ENCODE peak calls at places on chromosomes 6 and 20, in five cellular contexts. P is A549, F is K562, A is GM12878, N is HepG2. J is an unnamed sample.
A peak's percentile ranks its signal among the peaks of the same experiment; 100 is the strongest.

GRCh38 chr6:138162104-138162946 is 586 bp downstream of the ARFGEF3 start:
- DNase-seq in P (peak; percentile 2), A (no peak), N (no peak), F (no peak), J (peak; percentile 30)

GRCh38 chr20:33969563-33969962 is 24.1 kb upstream of the RALY start:
- DNase-seq in F (no peak), P (no peak), N (no peak), A (no peak), J (no peak)

GRCh38 chr6:31615748-31616147 is 714 bp downstream of the AIF1 start:
- DNase-seq in A (no peak), P (no peak), F (no peak), N (no peak), J (no peak)

GRCh38 chr20:61874421-61875068 is 191.1 kb downstream of the TAF4 start:
- DNase-seq in N (peak; percentile 25), A (no peak), P (peak; percentile 51), F (peak; percentile 32), J (no peak)

GRCh38 chr6:4212588-4212987 is 77.2 kb upstream of the ECI2 start:
- DNase-seq in A (no peak), N (no peak), P (no peak), F (no peak), J (no peak)

GRCh38 chr6:23218751-23219150 is 649.4 kb downstream of the HDGFL1 start:
- DNase-seq in F (no peak), A (no peak), P (no peak), N (no peak), J (peak; percentile 29)

GRCh38 chr6:108453601-108454157 is 107.0 kb upstream of the FOXO3 start:
- DNase-seq in P (no peak), N (no peak), A (no peak), F (no peak), J (peak; percentile 91)

GRCh38 chr6:68834561-68834960 is 199.5 kb downstream of the ADGRB3 start:
- DNase-seq in N (no peak), P (no peak), A (no peak), F (no peak), J (no peak)

GRCh38 chr6:52213127-52213526 is 27.0 kb downstream of the IL17A start:
- DNase-seq in N (peak; percentile 51), P (no peak), A (no peak), F (no peak), J (no peak)

GRCh38 chr6:148999921-149000589 is 253.2 kb downstream of the UST start:
- DNase-seq in F (no peak), A (no peak), P (peak; percentile 29), N (no peak), J (peak; percentile 53)

GRCh38 chr6:33621396-33622388 is 570 bp downstream of the ITPR3 start:
- DNase-seq in A (no peak), N (no peak), F (peak; percentile 82), P (no peak), J (peak; percentile 34)

GRCh38 chr20:18577942-18578341 is 9.9 kb upstream of the DTD1 start:
- DNase-seq in A (no peak), N (no peak), F (no peak), P (no peak), J (no peak)

GRCh38 chr20:57895161-57895855 is 185.5 kb upstream of the PMEPA1 start:
- DNase-seq in F (no peak), A (no peak), N (no peak), P (no peak), J (no peak)

GRCh38 chr20:61979701-61980635 is 85.7 kb downstream of the TAF4 start:
- DNase-seq in F (no peak), N (no peak), A (no peak), P (no peak), J (no peak)

GRCh38 chr6:164085552-164086325 is 671.2 kb downstream of the QKI start:
- DNase-seq in F (no peak), A (no peak), P (no peak), N (no peak), J (peak; percentile 81)

GRCh38 chr6:31352497-31353368 is 4.2 kb downstream of the HLA-B start:
- DNase-seq in N (no peak), A (no peak), P (no peak), F (no peak), J (no peak)

GRCh38 chr6:139927236-139927635 is 552.8 kb upstream of the CITED2 start:
- DNase-seq in F (peak; percentile 22), P (peak; percentile 4), N (no peak), A (no peak), J (peak; percentile 22)

GRCh38 chr6:52731719-52732118 is 31.6 kb downstream of the GSTA2 start:
- DNase-seq in A (no peak), P (no peak), N (no peak), F (no peak), J (no peak)

GRCh38 chr6:163579111-163579879 is 164.8 kb downstream of the QKI start:
- DNase-seq in F (peak; percentile 37), A (no peak), N (no peak), P (no peak), J (no peak)

GRCh38 chr6:106872044-106872443 is 102.5 kb downstream of the CD24 start:
- DNase-seq in N (no peak), F (no peak), P (no peak), A (no peak), J (no peak)

GRCh38 chr6:154448448-154449096 is 61.9 kb downstream of the CNKSR3 start:
- DNase-seq in N (no peak), A (no peak), F (peak; percentile 28), P (no peak), J (peak; percentile 77)

GRCh38 chr6:131844243-131844841 is 36.5 kb downstream of the ENPP1 start:
- DNase-seq in P (peak; percentile 35), N (peak; percentile 98), F (no peak), A (no peak), J (no peak)

GRCh38 chr20:59829415-59830106 is 103.9 kb downstream of the SYCP2 start:
- DNase-seq in A (no peak), F (no peak), N (no peak), P (no peak), J (no peak)
- H3K9me3 ChIP-seq in A (no peaks in the 10 kb centered on the region), F (no peaks in the 10 kb centered on the region), N (no peaks in the 10 kb centered on the region), P (no peaks in the 10 kb centered on the region), J (no peaks in the 10 kb centered on the region)

DNA sequence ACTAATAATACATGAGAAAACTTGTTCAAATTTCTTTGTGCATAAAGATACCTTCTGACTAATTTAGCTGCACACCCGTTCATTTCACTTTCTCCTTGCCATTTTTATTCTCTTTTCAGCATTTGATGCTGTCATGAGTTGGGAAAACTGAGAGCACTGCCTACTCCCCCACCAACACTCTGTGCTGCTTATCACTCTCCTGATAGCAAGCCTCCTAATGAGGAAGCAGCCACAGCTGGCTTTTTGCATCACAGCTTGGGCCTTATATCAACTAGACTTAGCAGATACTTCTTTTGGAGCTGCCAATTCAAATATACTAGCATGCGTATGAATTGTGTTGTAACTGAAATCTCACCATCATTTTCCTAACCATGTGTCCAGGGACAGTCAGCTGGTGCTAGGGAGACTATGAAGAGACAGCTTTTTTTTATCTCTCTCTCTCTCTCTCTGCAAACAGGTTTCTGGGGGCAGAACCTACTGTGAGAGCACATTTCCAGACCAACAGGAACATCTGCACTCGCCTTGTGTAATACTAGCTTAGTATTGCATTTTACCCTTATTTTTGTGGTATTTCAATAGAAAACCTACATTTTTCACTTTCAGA is 699.0 kb downstream of the KHDRBS2 start:
- DNase-seq in N (no peak), P (no peak), A (no peak), F (no peak), J (no peak)
- TF ChIP-seq MYC in N (no peak), P (no peak), A (no peak), F (no peak), J (no peak)

DNA sequence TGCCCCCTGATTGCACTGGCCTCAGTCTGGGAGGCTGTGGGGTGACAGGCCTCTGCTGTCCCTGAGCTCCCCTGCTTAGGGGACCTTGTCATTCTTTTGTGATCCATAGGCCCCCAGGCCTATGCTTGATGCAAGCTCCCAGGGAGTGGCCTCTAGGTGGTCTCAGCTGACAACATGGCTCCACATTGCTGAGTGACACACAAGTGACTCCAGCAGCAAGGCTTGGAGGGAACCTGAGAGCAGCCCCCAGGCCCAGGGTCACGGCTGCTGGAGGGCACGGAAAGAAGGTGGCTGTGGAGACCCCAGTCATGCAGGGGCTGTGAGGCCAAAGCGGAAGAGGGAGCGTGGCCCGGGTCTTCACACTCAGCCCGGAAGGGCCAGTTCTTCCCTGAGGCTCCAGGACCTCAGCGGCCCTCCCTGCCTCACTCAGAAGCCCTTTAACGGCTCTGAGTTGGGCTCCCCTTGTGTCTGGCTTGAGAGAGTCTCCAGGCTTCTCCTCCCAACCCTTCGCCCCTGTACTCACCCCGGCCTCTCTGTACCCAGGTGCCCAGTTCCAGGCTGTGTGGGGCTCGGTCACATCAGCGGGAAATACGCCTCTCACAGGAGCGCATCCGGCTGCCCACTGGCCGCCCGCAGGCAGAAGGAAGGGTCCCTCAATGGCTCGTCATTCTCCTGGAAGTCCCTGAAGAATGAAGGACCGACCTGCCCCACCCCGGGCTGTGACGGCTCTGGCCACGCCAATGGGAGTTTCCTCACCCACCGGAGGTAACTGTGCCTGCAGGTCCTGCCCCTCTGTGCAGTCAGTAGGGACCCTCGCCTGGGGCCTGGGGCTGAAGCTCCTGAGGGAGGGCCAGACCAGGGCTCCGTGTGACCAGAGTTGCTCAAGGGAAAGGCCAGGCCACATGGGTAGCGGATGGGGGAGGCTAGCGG is 23.7 kb upstream of the PCMTD2 start:
- DNase-seq in P (no peak), N (no peak), F (no peak), A (no peak), J (no peak)
- H3K9me3 ChIP-seq in P (no peaks in the 10 kb centered on the region), N (no peaks in the 10 kb centered on the region), F (no peaks in the 10 kb centered on the region), A (no peaks in the 10 kb centered on the region), J (no peaks in the 10 kb centered on the region)

GRCh38 chr6:125751334-125751916 is 2.0 kb downstream of the HEY2 start:
- DNase-seq in P (no peak), F (no peak), N (no peak), A (no peak), J (no peak)
- TF ChIP-seq MYC in P (no peak), F (no peak), N (no peak), A (no peak), J (no peak)

GRCh38 chr20:29301624-29302259 is 1955.7 kb upstream of the DEFB115 start:
- DNase-seq in F (no peak), P (no peak), N (no peak), A (no peak), J (no peak)
- H3K9me3 ChIP-seq in F (no peaks in the 10 kb centered on the region), P (peaks cover 4% of the 10 kb centered on the region), N (peaks cover 93% of the 10 kb centered on the region), A (no peaks in the 10 kb centered on the region), J (peaks cover 7% of the 10 kb centered on the region)

DNA sequence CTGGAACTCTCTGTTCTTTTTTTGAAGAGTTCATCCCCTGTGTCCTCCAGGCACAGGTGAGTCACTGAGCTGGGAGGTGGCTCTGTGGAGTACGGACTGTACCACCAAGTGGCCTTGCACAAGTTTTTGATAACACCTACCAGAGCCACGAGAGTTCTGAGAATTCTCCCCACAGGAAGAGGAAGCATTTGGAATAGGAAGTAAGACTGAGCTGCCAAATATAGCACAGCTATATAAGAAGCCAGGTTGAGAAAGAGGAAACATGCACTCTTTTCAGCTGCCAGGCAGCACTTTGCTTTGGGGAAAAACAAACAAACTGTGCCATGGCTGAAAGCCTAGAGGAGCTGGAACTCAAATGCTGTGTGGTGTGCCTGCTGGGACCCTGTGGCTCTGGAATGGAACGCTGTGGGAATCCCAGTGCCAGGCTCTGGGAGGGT is 70.8 kb upstream of the RIPOR2 start:
- DNase-seq in N (no peak), F (no peak), A (no peak), P (no peak), J (peak; percentile 68)
- TF ChIP-seq MYC in N (no peak), F (no peak), A (no peak), P (no peak), J (no peak)

J was measured in endothelial cell of umbilical vein.